ENCODE peak calls at places on chromosomes 12 and 14, in nine cellular contexts. W, J, E, S, F, A, Q, H and I are unnamed samples.

GRCh38 chr14:29321646-29322045 is 555.1 kb downstream of the FOXG1 start:
- DNase-seq in W (no peak), J (no peak), E (no peak), S (no peak), F (no peak), A (no peak), Q (no peak), H (no peak), I (no peak)

GRCh38 chr12:105922670-105923102 is 216.1 kb downstream of the NUAK1 start:
- DNase-seq in W (no peak), J (no peak), E (no peak), S (no peak), F (no peak), A (no peak), Q (no peak), H (no peak), I (no peak)

GRCh38 chr12:118344829-118345228 is 27.9 kb downstream of the TAOK3 start:
- DNase-seq in W (no peak), J (no peak), E (no peak), S (no peak), F (no peak), A (no peak), Q (no peak), H (no peak), I (no peak)

GRCh38 chr14:33475623-33476022 is 475.3 kb downstream of the EGLN3 start:
- DNase-seq in W (peak), J (peak), E (no peak), S (peak), F (no peak), A (peak), Q (peak), H (no peak), I (no peak)

GRCh38 chr12:49548822-49549648 is 10.2 kb downstream of the KCNH3 start:
- DNase-seq in W (peak), J (no peak), E (peak), S (no peak), F (no peak), A (no peak), Q (no peak), H (no peak), I (peak)

GRCh38 chr12:53182836-53183235 is 2.1 kb upstream of the CSAD start:
- DNase-seq in W (no peak), J (no peak), E (no peak), S (no peak), F (no peak), A (no peak), Q (no peak), H (no peak), I (no peak)

GRCh38 chr12:29609431-29610215 is 112.1 kb upstream of the OVCH1 start:
- DNase-seq in W (no peak), J (no peak), E (no peak), S (no peak), F (no peak), A (no peak), Q (no peak), H (no peak), I (no peak)

GRCh38 chr12:54560374-54560858 is 11.0 kb downstream of the PDE1B start:
- DNase-seq in W (peak), J (peak), E (peak), S (no peak), F (peak), A (peak), Q (peak), H (peak), I (peak)

GRCh38 chr12:97306121-97306520 is 156.5 kb upstream of the RMST start:
- DNase-seq in W (no peak), J (no peak), E (no peak), S (no peak), F (no peak), A (peak), Q (no peak), H (peak), I (no peak)

GRCh38 chr14:65318636-65319506 is 93.7 kb upstream of the FUT8 start:
- DNase-seq in W (no peak), J (no peak), E (no peak), S (no peak), F (no peak), A (peak), Q (no peak), H (peak), I (no peak)

GRCh38 chr14:86626530-86626929 is 1096.6 kb downstream of the FLRT2 start:
- DNase-seq in W (no peak), J (no peak), E (no peak), S (no peak), F (no peak), A (no peak), Q (no peak), H (no peak), I (no peak)

GRCh38 chr12:105334568-105334967 is 4.1 kb downstream of the C12orf75 start:
- DNase-seq in W (no peak), J (no peak), E (no peak), S (no peak), F (no peak), A (no peak), Q (no peak), H (no peak), I (no peak)

GRCh38 chr12:124379938-124380754 is 85.3 kb downstream of the RFLNA start:
- DNase-seq in W (peak), J (peak), E (peak), S (no peak), F (peak), A (no peak), Q (peak), H (no peak), I (no peak)

GRCh38 chr14:104989951-104990303 is 4.3 kb downstream of the CLBA1 start:
- DNase-seq in W (no peak), J (no peak), E (no peak), S (no peak), F (peak), A (no peak), Q (no peak), H (no peak), I (no peak)

GRCh38 chr12:124557518-124558223 is 9.7 kb downstream of the NCOR2 start:
- DNase-seq in W (no peak), J (no peak), E (no peak), S (peak), F (no peak), A (no peak), Q (no peak), H (no peak), I (no peak)

GRCh38 chr14:93219103-93219726 is 12.2 kb downstream of the UBR7 start:
- DNase-seq in W (peak), J (peak), E (peak), S (peak), F (no peak), A (peak), Q (no peak), H (no peak), I (peak)

GRCh38 chr12:54164402-54165145 is 24.2 kb downstream of the SMUG1 start:
- DNase-seq in W (no peak), J (no peak), E (no peak), S (no peak), F (no peak), A (no peak), Q (no peak), H (no peak), I (no peak)

GRCh38 chr12:3136641-3137267 is 59.6 kb downstream of the TSPAN9 start:
- DNase-seq in W (no peak), J (no peak), E (no peak), S (no peak), F (no peak), A (no peak), Q (no peak), H (no peak), I (no peak)

GRCh38 chr14:96309128-96309906 is 53.3 kb downstream of the BDKRB1 start:
- DNase-seq in W (no peak), J (peak), E (no peak), S (no peak), F (no peak), A (no peak), Q (no peak), H (no peak), I (no peak)

GRCh38 chr12:69645031-69645430 is 34.3 kb upstream of the LRRC10 start:
- DNase-seq in W (no peak), J (no peak), E (no peak), S (no peak), F (no peak), A (no peak), Q (no peak), H (no peak), I (no peak)

GRCh38 chr14:23067847-23068791 is 10.8 kb upstream of the CDH24 start:
- DNase-seq in W (no peak), J (peak), E (no peak), S (no peak), F (no peak), A (no peak), Q (no peak), H (no peak), I (no peak)

GRCh38 chr12:26338574-26339572 is 143.5 kb downstream of the SSPN start:
- DNase-seq in W (no peak), J (no peak), E (no peak), S (no peak), F (no peak), A (no peak), Q (no peak), H (no peak), I (no peak)

GRCh38 chr14:86541969-86542368 is 1012.0 kb downstream of the FLRT2 start:
- DNase-seq in W (no peak), J (no peak), E (no peak), S (peak), F (no peak), A (no peak), Q (no peak), H (no peak), I (no peak)

GRCh38 chr14:100645200-100645985 is 58.2 kb upstream of the BEGAIN start:
- DNase-seq in W (peak), J (peak), E (peak), S (peak), F (peak), A (peak), Q (peak), H (peak), I (peak)
- H3K27ac ChIP-seq in W (no peak), J (peak), E (no peak), S (no peak), F (no peak), A (no peak), Q (no peak), H (no peak), I (no peak)

GRCh38 chr12:75712223-75712622 is 200.8 kb upstream of the KRR1 start:
- DNase-seq in W (no peak), J (no peak), E (peak), S (no peak), F (no peak), A (no peak), Q (no peak), H (no peak), I (no peak)
- H3K27ac ChIP-seq in W (no peak), J (no peak), E (no peak), S (no peak), F (no peak), A (no peak), Q (no peak), H (no peak), I (no peak)

GRCh38 chr12:65892905-65893304 is 68.6 kb downstream of the HMGA2 start:
- DNase-seq in W (no peak), J (no peak), E (no peak), S (no peak), F (no peak), A (no peak), Q (no peak), H (no peak), I (no peak)

GRCh38 chr12:65895031-65895430 is 70.7 kb downstream of the HMGA2 start:
- DNase-seq in W (no peak), J (no peak), E (no peak), S (no peak), F (no peak), A (no peak), Q (no peak), H (no peak), I (no peak)

GRCh38 chr12:65895759-65896656 is 71.7 kb downstream of the HMGA2 start:
- DNase-seq in W (no peak), J (no peak), E (no peak), S (no peak), F (no peak), A (no peak), Q (no peak), H (no peak), I (no peak)

GRCh38 chr12:65894127-65894526 is 69.8 kb downstream of the HMGA2 start:
- DNase-seq in W (no peak), J (no peak), E (no peak), S (no peak), F (no peak), A (no peak), Q (no peak), H (no peak), I (no peak)

DNA sequence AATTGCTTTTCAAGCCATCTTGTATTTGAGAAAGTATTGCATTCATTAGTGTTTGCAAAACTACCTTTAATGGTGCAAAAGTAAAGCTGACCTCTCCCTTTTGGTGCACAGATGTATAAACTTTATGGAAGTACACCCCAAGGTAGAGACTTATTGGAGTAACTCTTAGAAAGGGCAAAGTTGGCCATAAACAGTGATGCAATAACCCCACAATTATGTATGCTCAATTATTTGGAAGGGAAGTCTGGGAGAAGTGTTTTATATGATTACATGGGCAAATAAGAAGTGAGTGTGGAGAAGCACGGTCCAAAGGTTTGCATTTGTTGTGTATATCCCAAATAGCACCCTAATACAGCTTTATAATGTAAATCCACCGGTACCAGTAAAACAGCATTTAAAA is 70.3 kb downstream of the HMGA2 start:
- DNase-seq in W (no peak), J (no peak), E (no peak), S (no peak), F (no peak), A (no peak), Q (no peak), H (no peak), I (no peak)
- H3K27ac ChIP-seq in W (no peak), J (no peak), E (no peak), S (no peak), F (no peak), A (no peak), Q (no peak), H (no peak), I (no peak)

GRCh38 chr12:67070307-67070600 is 198.9 kb upstream of the CAND1 start:
- DNase-seq in W (no peak), J (no peak), E (no peak), S (peak), F (no peak), A (no peak), Q (no peak), H (no peak), I (no peak)

GRCh38 chr12:67070604-67071003 is 198.6 kb upstream of the CAND1 start:
- DNase-seq in W (no peak), J (no peak), E (no peak), S (peak), F (no peak), A (no peak), Q (no peak), H (no peak), I (no peak)

GRCh38 chr12:67068773-67069450 is 200.2 kb upstream of the CAND1 start:
- DNase-seq in W (peak), J (peak), E (peak), S (peak), F (peak), A (peak), Q (no peak), H (no peak), I (peak)

GRCh38 chr12:67068204-67068731 is 200.9 kb upstream of the CAND1 start:
- DNase-seq in W (no peak), J (no peak), E (no peak), S (peak), F (no peak), A (peak), Q (no peak), H (no peak), I (no peak)

DNA sequence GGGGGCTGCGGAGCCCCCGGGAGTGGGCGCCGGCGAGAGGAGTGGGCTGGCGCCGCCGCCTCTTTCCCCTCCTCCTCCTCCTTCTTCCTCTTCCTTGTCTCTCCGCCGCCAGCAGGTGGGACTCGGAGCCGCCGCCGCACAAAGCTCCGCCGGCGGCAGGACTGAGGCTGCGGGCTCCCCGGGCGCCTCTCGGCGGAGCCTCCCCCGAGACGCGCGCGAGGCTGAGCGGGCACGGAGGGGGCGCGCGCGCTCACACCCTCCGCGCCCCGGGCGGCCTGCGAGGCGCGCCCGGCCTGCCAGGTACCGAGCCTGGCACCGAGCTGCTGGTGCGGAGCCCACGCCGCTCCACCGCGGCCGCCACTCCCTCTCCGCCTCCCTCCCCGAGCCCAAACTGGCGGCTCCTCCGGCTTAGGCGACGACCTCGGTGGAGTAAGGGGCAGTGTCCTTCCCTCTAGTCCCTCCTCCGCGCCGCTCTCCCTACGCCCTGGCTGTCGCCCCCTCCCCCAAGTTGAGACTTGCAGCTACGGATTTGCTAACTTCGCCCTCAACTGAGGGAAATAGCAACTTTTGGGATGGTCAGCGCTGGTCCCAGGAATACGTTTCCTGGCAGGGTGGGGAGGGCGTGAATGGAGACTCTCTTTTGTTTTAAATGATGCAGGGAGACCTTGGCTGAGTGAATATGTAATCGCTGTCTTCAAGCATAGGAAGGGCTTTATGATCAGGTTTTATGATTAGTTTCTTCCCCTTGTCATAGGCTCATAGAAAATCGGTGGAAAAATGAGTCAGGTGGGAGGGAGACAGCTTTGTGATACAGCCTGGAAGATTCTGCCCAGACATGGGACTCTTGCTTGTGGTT is 199.5 kb upstream of the CAND1 start:
- DNase-seq in W (peak), J (peak), E (no peak), S (peak), F (no peak), A (peak), Q (no peak), H (no peak), I (peak)
- H3K27ac ChIP-seq in W (peak), J (peak), E (peak), S (peak), F (peak), A (no peak), Q (no peak), H (no peak), I (no peak)